ENCODE peak calls at places on chromosome 2, in eight cellular contexts. D is fibroblast of the aortic adventitia; W is NCI-H345; Z is GM03348; M is HCT116; V is HAP-1; S is naive thymus-derived CD8-positive, alpha-beta T cell; T is astrocyte of the cerebellum. E is an unnamed sample.

GRCh38 chr2:98455494-98455976 is 10.9 kb downstream of the INPP4A start:
- DNase-seq in D (no peak), W (no peak), Z (peak), M (no peak), V (no peak), S (peak), T (no peak), E (no peak)

GRCh38 chr2:198045227-198045626 is 240.8 kb downstream of the PLCL1 start:
- DNase-seq in D (peak), W (no peak), Z (no peak), M (no peak), V (no peak), S (no peak), T (no peak), E (no peak)

GRCh38 chr2:218398437-218399390 is 954 bp upstream of the CTDSP1 start:
- DNase-seq in D (peak), W (peak), Z (peak), M (peak), V (peak), S (peak), T (no peak), E (no peak)

GRCh38 chr2:29314816-29315571 is 199.8 kb downstream of the CLIP4 start:
- DNase-seq in D (no peak), W (no peak), Z (no peak), M (no peak), V (peak), S (peak), T (peak), E (no peak)

GRCh38 chr2:53854678-53855077 is 5.1 kb downstream of the GPR75 start:
- DNase-seq in D (no peak), W (no peak), Z (no peak), M (no peak), V (no peak), S (no peak), T (no peak), E (no peak)

GRCh38 chr2:159317392-159318088 is 31.0 kb upstream of the WDSUB1 start:
- DNase-seq in D (no peak), W (no peak), Z (no peak), M (no peak), V (no peak), S (no peak), T (no peak), E (no peak)

GRCh38 chr2:53497020-53497419 is 270.6 kb upstream of the CHAC2 start:
- DNase-seq in D (no peak), W (no peak), Z (no peak), M (no peak), V (no peak), S (no peak), T (no peak), E (no peak)

GRCh38 chr2:206627632-206628031 is 14.7 kb upstream of the FAM237A start:
- DNase-seq in D (no peak), W (no peak), Z (no peak), M (no peak), V (no peak), S (no peak), T (no peak), E (no peak)

GRCh38 chr2:19804861-19805260 is 96.9 kb downstream of the TTC32 start:
- DNase-seq in D (no peak), W (no peak), Z (no peak), M (no peak), V (no peak), S (no peak), T (no peak), E (no peak)

GRCh38 chr2:169072163-169072925 is 3.0 kb downstream of the DHRS9 start:
- DNase-seq in D (no peak), W (no peak), Z (no peak), M (no peak), V (no peak), S (no peak), T (no peak), E (no peak)

GRCh38 chr2:133434962-133435668 is 133.1 kb downstream of the NCKAP5 start:
- DNase-seq in D (peak), W (peak), Z (peak), M (no peak), V (peak), S (no peak), T (peak), E (peak)

GRCh38 chr2:241702405-241703127 is 727 bp downstream of the ING5 start:
- DNase-seq in D (no peak), W (peak), Z (peak), M (peak), V (peak), S (peak), T (no peak), E (no peak)

GRCh38 chr2:11574176-11575046 is 40.6 kb downstream of the GREB1 start:
- DNase-seq in D (no peak), W (no peak), Z (no peak), M (no peak), V (no peak), S (no peak), T (no peak), E (no peak)

GRCh38 chr2:65501074-65501473 is 68.7 kb upstream of the SPRED2 start:
- DNase-seq in D (no peak), W (no peak), Z (no peak), M (no peak), V (no peak), S (no peak), T (no peak), E (no peak)

GRCh38 chr2:64989982-64990614 is 899 bp downstream of the SLC1A4 start:
- DNase-seq in D (no peak), W (peak), Z (peak), M (no peak), V (no peak), S (no peak), T (no peak), E (no peak)

GRCh38 chr2:57906152-57906732 is 140.4 kb upstream of the VRK2 start:
- DNase-seq in D (peak), W (peak), Z (peak), M (no peak), V (no peak), S (no peak), T (peak), E (no peak)

GRCh38 chr2:58130238-58130637 is 83.6 kb downstream of the VRK2 start:
- DNase-seq in D (no peak), W (no peak), Z (no peak), M (no peak), V (no peak), S (no peak), T (no peak), E (no peak)

GRCh38 chr2:234735829-234736228 is 216.0 kb upstream of the SH3BP4 start:
- DNase-seq in D (no peak), W (no peak), Z (no peak), M (no peak), V (no peak), S (no peak), T (no peak), E (no peak)

GRCh38 chr2:74242354-74243071 is 44.1 kb downstream of the MTHFD2 start:
- DNase-seq in D (no peak), W (no peak), Z (no peak), M (no peak), V (no peak), S (no peak), T (no peak), E (no peak)

GRCh38 chr2:211745295-211746097 is 793.1 kb downstream of the ERBB4 start:
- DNase-seq in D (peak), W (peak), Z (peak), M (peak), V (peak), S (no peak), T (peak), E (no peak)

GRCh38 chr2:11389551-11390528 is 45.4 kb upstream of the ROCK2 start:
- DNase-seq in D (peak), W (no peak), Z (no peak), M (no peak), V (no peak), S (no peak), T (peak), E (no peak)

GRCh38 chr2:206688453-206688852 is 29.7 kb downstream of the DYTN start:
- DNase-seq in D (no peak), W (no peak), Z (no peak), M (no peak), V (no peak), S (no peak), T (no peak), E (no peak)

GRCh38 chr2:197266477-197266876 is 44.1 kb downstream of the ANKRD44 start:
- DNase-seq in D (no peak), W (no peak), Z (no peak), M (no peak), V (no peak), S (no peak), T (no peak), E (no peak)

GRCh38 chr2:72006188-72006736 is 141.4 kb downstream of the CYP26B1 start:
- DNase-seq in D (no peak), W (no peak), Z (no peak), M (no peak), V (no peak), S (no peak), T (no peak), E (no peak)

GRCh38 chr2:144004742-144005141 is 515.2 kb downstream of the ZEB2 start:
- DNase-seq in D (no peak), W (no peak), Z (no peak), M (no peak), V (no peak), S (no peak), T (no peak), E (no peak)

GRCh38 chr2:238278626-238279323 is 9.6 kb downstream of the PER2 start:
- DNase-seq in D (no peak), W (no peak), Z (no peak), M (no peak), V (no peak), S (no peak), T (no peak), E (no peak)

GRCh38 chr2:2799151-2799697 is 468.1 kb upstream of the MYT1L start:
- DNase-seq in D (no peak), W (no peak), Z (no peak), M (no peak), V (no peak), S (no peak), T (no peak), E (no peak)

GRCh38 chr2:86025229-86025820 is 80.4 kb downstream of the POLR1A start:
- DNase-seq in D (no peak), W (no peak), Z (no peak), M (no peak), V (no peak), S (no peak), T (no peak), E (no peak)

GRCh38 chr2:31579996-31580320 is 780 bp downstream of the SRD5A2 start:
- DNase-seq in D (no peak), W (no peak), Z (no peak), M (no peak), V (no peak), S (no peak), T (no peak), E (no peak)

GRCh38 chr2:156434461-156435291 is 1.5 kb upstream of the GPD2 start:
- DNase-seq in D (peak), W (no peak), Z (no peak), M (no peak), V (no peak), S (no peak), T (no peak), E (no peak)